ENCODE peak calls at places on chromosome 13, in nine cellular contexts. Q is tibial nerve; D is tibial artery; N is neuronal stem cell; O is transverse colon; W is GM23248; L is adrenal gland; Z is CD8-positive, alpha-beta memory T cell; B is breast epithelium. P is an unnamed sample.

GRCh38 chr13:42322806-42323205 is 50.9 kb downstream of the AKAP11 start:
- DNase-seq in D (no peak), N (no peak), W (no peak), L (no peak), B (no peak), Z (no peak), O (no peak), Q (no peak), P (no peak)

GRCh38 chr13:41291246-41291645 is 19.8 kb upstream of the NAA16 start:
- DNase-seq in O (no peak), L (no peak), B (no peak), D (no peak), N (no peak), Z (no peak), Q (no peak), W (no peak), P (no peak)

GRCh38 chr13:28611654-28612131 is 47.2 kb upstream of the POMP start:
- DNase-seq in N (no peak), B (no peak), O (no peak), Z (peak), Q (no peak), L (no peak), D (no peak), W (no peak), P (no peak)

GRCh38 chr13:23146811-23147245 is 34.0 kb upstream of the SGCG start:
- DNase-seq in O (no peak), B (no peak), W (peak), L (no peak), D (no peak), Q (no peak), N (no peak), Z (no peak), P (no peak)

GRCh38 chr13:110869231-110869804 is 45.6 kb downstream of the ANKRD10 start:
- DNase-seq in W (no peak), D (no peak), O (no peak), N (no peak), L (no peak), Q (no peak), B (no peak), Z (no peak), P (no peak)

GRCh38 chr13:91544723-91545122 is 146.3 kb downstream of the GPC5 start:
- DNase-seq in D (no peak), N (peak), B (no peak), Q (no peak), O (no peak), L (no peak), W (no peak), Z (no peak), P (peak)

GRCh38 chr13:71879129-71879535 is 12.1 kb upstream of the DACH1 start:
- DNase-seq in Q (no peak), L (no peak), N (peak), D (no peak), O (no peak), Z (no peak), W (peak), B (no peak), P (no peak)

GRCh38 chr13:21971662-21972635 is 301.1 kb downstream of the FGF9 start:
- DNase-seq in O (no peak), Z (no peak), L (no peak), W (peak), D (no peak), Q (no peak), B (no peak), N (no peak), P (no peak)

GRCh38 chr13:41581884-41582547 is 124.7 kb downstream of the RGCC start:
- DNase-seq in L (no peak), D (no peak), B (no peak), Z (no peak), Q (peak), N (no peak), W (no peak), O (no peak), P (no peak)

GRCh38 chr13:35694549-35695233 is 218.2 kb upstream of the MAB21L1 start:
- DNase-seq in L (no peak), D (no peak), Q (no peak), N (no peak), W (no peak), O (no peak), Z (no peak), B (no peak), P (no peak)

GRCh38 chr13:37526710-37527446 is 71.7 kb downstream of the POSTN start:
- DNase-seq in Q (peak), Z (no peak), N (no peak), W (peak), B (no peak), D (no peak), L (no peak), O (no peak), P (no peak)

GRCh38 chr13:109156181-109156935 is 526.9 kb downstream of the MYO16 start:
- DNase-seq in N (no peak), W (peak), Z (no peak), D (peak), L (no peak), B (no peak), Q (no peak), O (no peak), P (no peak)

GRCh38 chr13:41668130-41668757 is 210.9 kb downstream of the RGCC start:
- DNase-seq in W (peak), Z (peak), L (peak), Q (peak), B (peak), N (peak), D (peak), O (peak), P (peak)

GRCh38 chr13:27601771-27602170 is 18.6 kb downstream of the LNX2 start:
- DNase-seq in Z (no peak), W (no peak), D (no peak), O (no peak), N (no peak), Q (no peak), L (no peak), B (no peak), P (no peak)

GRCh38 chr13:26839682-26840081 is 79.1 kb upstream of the GPR12 start:
- DNase-seq in N (no peak), W (no peak), Z (no peak), Q (no peak), B (peak), D (no peak), L (no peak), O (no peak), P (no peak)

GRCh38 chr13:85538957-85539356 is 260.3 kb downstream of the SLITRK6 start:
- DNase-seq in L (no peak), B (no peak), Z (no peak), O (no peak), N (no peak), Q (no peak), D (no peak), W (no peak), P (no peak)

GRCh38 chr13:37349916-37350315 is 244.5 kb upstream of the CSNK1A1L start:
- DNase-seq in D (no peak), Q (no peak), N (no peak), Z (no peak), W (no peak), O (no peak), B (no peak), L (no peak), P (no peak)

GRCh38 chr13:33353210-33353609 is 67.7 kb upstream of the STARD13 start:
- DNase-seq in D (peak), Z (no peak), B (peak), N (no peak), O (peak), W (no peak), Q (peak), L (peak), P (peak)

GRCh38 chr13:23822252-23822824 is 66.9 kb downstream of the MIPEP start:
- DNase-seq in B (no peak), L (no peak), N (no peak), D (no peak), Q (no peak), Z (no peak), O (no peak), W (no peak), P (no peak)

GRCh38 chr13:38563739-38564138 is 123.1 kb upstream of the FREM2 start:
- DNase-seq in O (no peak), W (no peak), N (no peak), Z (no peak), B (no peak), L (no peak), D (no peak), Q (no peak), P (no peak)

GRCh38 chr13:40439928-40440327 is 226.5 kb downstream of the FOXO1 start:
- DNase-seq in Z (no peak), W (no peak), B (no peak), D (peak), L (no peak), N (no peak), O (no peak), Q (peak), P (no peak)

GRCh38 chr13:66675620-66676019 is 554.5 kb downstream of the PCDH9 start:
- DNase-seq in Q (no peak), Z (no peak), D (no peak), W (no peak), B (no peak), L (no peak), N (no peak), O (no peak), P (no peak)

GRCh38 chr13:39350461-39350881 is 252.5 kb downstream of the LHFPL6 start:
- DNase-seq in Z (no peak), B (no peak), L (no peak), W (no peak), N (no peak), Q (no peak), O (no peak), D (no peak), P (no peak)

GRCh38 chr13:21420706-21421105 is 38.4 kb downstream of the ZDHHC20 start:
- DNase-seq in Z (no peak), W (peak), Q (no peak), L (no peak), O (no peak), N (no peak), D (no peak), B (no peak), P (no peak)

GRCh38 chr13:86864376-86864775 is 806.8 kb upstream of the SLITRK5 start:
- DNase-seq in N (no peak), Q (no peak), Z (no peak), D (no peak), W (no peak), B (no peak), L (no peak), O (no peak), P (no peak)

GRCh38 chr13:24459234-24459633 is 53.3 kb downstream of the PARP4 start:
- DNase-seq in O (no peak), L (no peak), W (peak), Q (no peak), B (no peak), Z (no peak), N (no peak), D (no peak), P (no peak)

GRCh38 chr13:27442071-27442647 is 8.2 kb downstream of the MTIF3 start:
- DNase-seq in O (peak), Z (peak), Q (no peak), B (no peak), N (no peak), D (no peak), W (no peak), L (no peak), P (no peak)

GRCh38 chr13:106100261-106100919 is 435.1 kb downstream of the EFNB2 start:
- DNase-seq in B (no peak), N (peak), W (no peak), D (no peak), L (no peak), Q (no peak), Z (no peak), O (peak), P (no peak)

GRCh38 chr13:38002596-38002995 is 133.0 kb upstream of the TRPC4 start:
- DNase-seq in D (no peak), Z (no peak), W (no peak), L (no peak), O (no peak), Q (no peak), N (no peak), B (no peak), P (no peak)

GRCh38 chr13:101706651-101707050 is 254.2 kb downstream of the ITGBL1 start:
- DNase-seq in L (no peak), N (no peak), Q (no peak), W (peak), Z (no peak), O (peak), B (peak), D (no peak), P (no peak)

GRCh38 chr13:23212621-23213020 is 31.8 kb downstream of the SGCG start:
- DNase-seq in W (no peak), Z (no peak), B (no peak), O (no peak), D (no peak), N (no peak), Q (no peak), L (no peak), P (no peak)

GRCh38 chr13:89401209-89401810 is 1730.1 kb downstream of the SLITRK5 start:
- DNase-seq in B (no peak), W (peak), O (no peak), D (no peak), Q (no peak), Z (no peak), L (no peak), N (no peak), P (no peak)

GRCh38 chr13:102999498-102999897 is 66.7 kb downstream of the SLC10A2 start:
- DNase-seq in Z (no peak), D (no peak), W (no peak), L (no peak), N (no peak), O (no peak), Q (no peak), B (no peak), P (no peak)

GRCh38 chr13:27496851-27497250 is 46.5 kb upstream of the MTIF3 start:
- DNase-seq in Z (no peak), B (no peak), W (no peak), N (no peak), L (no peak), D (no peak), O (no peak), Q (no peak), P (no peak)

GRCh38 chr13:44622701-44623100 is 46.6 kb upstream of the TSC22D1 start:
- DNase-seq in L (no peak), B (no peak), O (no peak), D (no peak), Q (no peak), Z (no peak), N (no peak), W (no peak), P (no peak)
- H3K27ac ChIP-seq in L (no peak), B (no peak), O (no peak), D (no peak), Q (no peak), Z (no peak), N (no peak), W (no peak), P (no peak)

DNA sequence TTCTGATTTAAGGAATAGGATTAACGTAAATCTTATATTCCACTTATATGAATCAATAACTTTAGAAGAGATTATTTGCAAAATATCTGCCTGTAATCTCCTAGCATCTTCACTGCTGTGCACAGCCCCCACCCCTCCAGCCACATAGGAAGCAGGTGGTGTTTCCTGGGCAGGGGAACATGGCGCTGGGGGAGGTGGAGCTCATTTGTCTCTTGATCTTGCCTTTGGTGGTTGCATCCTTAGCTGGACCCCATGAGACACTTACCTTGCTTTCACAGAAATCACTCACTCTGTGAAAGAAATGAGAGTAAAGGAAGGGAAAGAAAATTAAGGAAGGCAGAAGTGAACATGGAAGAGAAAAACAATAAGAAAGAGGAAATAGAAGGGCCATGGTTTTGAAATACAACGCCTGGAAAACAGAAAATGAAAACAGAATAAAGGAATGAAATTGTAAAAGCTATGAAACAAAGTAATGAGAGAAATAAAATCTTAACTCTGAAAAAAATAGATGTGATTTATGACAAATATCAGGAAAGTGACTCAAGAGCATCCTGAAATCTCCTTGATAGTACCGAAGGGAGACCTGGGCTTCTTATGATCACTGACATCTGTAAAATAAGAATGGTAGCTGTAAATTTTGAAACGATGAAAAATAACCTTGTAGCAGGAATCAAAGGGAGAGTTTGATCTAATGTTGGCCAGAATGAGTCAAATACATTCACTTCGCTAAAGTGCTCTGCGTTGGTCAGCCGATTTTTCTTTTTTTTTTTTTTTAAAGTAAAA is 17.2 kb upstream of the RNASEH2B start:
- DNase-seq in L (no peak), Q (no peak), N (no peak), Z (peak), D (no peak), B (no peak), O (peak), W (no peak), P (no peak)
- H3K27ac ChIP-seq in L (no peak), Q (no peak), N (no peak), Z (no peak), D (no peak), B (no peak), O (no peak), W (no peak), P (no peak)

GRCh38 chr13:49893591-49893990 is 42.5 kb downstream of the SPRYD7 start:
- DNase-seq in L (no peak), B (no peak), W (no peak), O (no peak), D (no peak), N (no peak), Z (no peak), Q (no peak), P (no peak)

GRCh38 chr13:49897713-49898112 is 38.4 kb downstream of the SPRYD7 start:
- DNase-seq in B (no peak), N (no peak), Q (no peak), Z (no peak), W (no peak), L (no peak), O (no peak), D (no peak), P (no peak)

GRCh38 chr13:49898792-49899191 is 37.3 kb downstream of the SPRYD7 start:
- DNase-seq in O (no peak), D (no peak), W (no peak), B (no peak), Z (no peak), Q (no peak), L (no peak), N (no peak), P (no peak)

GRCh38 chr13:49890376-49890775 is 45.8 kb downstream of the SPRYD7 start:
- DNase-seq in Q (no peak), D (no peak), L (no peak), O (no peak), B (no peak), W (no peak), N (no peak), Z (no peak), P (no peak)

DNA sequence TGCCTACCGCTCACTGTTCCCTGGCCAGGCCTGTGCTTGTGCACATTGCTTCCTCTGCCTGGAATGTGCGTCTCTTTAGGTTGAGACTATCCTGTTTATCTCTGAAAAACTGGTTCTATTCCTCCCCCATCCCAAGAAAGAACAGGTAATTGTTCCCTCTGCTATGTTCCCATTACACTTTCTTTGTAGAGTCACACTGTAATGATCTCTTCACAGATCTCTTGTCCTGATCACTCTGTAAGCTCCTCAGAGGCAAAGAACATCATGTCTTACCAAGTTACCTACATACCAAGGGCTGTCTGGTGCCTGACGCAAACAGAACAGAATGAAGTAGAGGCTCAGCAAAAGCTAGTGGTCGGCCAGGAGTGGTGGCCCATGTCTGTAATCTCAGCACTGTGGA is 40.3 kb downstream of the SPRYD7 start:
- DNase-seq in W (no peak), N (no peak), Z (no peak), L (no peak), B (no peak), D (no peak), O (no peak), Q (no peak), P (no peak)
- H3K27ac ChIP-seq in W (no peak), N (no peak), Z (no peak), L (no peak), B (no peak), D (no peak), O (no peak), Q (no peak), P (no peak)

GRCh38 chr13:30862707-30863106 is 43.4 kb upstream of the MEDAG start:
- DNase-seq in N (no peak), B (peak), D (peak), W (no peak), Q (no peak), O (peak), Z (no peak), L (no peak), P (no peak)

GRCh38 chr13:30863796-30864195 is 42.3 kb upstream of the MEDAG start:
- DNase-seq in O (no peak), Q (no peak), W (no peak), Z (no peak), N (no peak), B (no peak), D (no peak), L (no peak), P (no peak)

GRCh38 chr13:30863231-30863630 is 42.8 kb upstream of the MEDAG start:
- DNase-seq in Z (no peak), B (no peak), N (no peak), L (no peak), O (no peak), Q (no peak), W (no peak), D (no peak), P (no peak)

GRCh38 chr13:30865131-30866009 is 40.7 kb upstream of the MEDAG start:
- DNase-seq in N (peak), W (peak), Z (peak), D (peak), Q (peak), O (peak), B (peak), L (peak), P (peak)

DNA sequence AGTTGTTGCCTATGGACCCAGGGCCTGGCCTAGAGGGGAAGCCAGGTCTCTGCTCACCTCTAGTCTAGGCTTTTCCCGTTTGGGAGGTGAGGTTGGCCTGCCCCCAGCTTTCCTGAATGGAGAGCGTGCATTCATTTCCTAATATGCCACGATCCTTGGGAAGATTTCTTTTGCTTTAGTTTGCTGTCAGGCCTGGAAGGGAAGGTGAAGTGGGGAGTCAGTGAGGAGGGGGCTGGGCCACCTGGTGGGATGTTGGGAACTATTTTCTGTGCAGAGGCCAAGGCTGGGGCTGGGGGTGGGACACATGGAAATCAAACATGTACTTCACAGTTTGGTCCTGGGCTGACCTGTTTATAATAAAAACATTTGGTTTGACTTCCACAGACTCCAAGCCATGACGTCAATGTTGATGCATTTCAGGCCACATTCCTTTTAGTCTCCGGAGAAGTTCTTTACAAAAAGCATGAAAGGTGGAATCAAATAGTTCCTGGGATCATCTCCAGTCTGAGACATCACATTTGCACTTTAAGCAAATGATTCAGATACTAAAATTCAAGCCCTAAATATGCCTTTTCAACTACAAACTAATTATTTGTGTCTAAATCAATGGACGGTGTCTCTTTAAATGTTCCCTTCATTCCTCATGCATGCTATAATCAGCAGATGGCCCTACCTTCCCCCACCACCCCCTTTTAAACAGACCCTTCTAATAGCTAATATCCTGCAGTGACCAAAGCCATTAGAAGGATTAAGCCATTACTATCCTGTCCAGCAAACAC is 41.5 kb upstream of the MEDAG start:
- DNase-seq in Q (no peak), W (peak), Z (no peak), B (no peak), O (no peak), D (peak), L (no peak), N (no peak), P (no peak)
- H3K27ac ChIP-seq in Q (peak), W (peak), Z (no peak), B (peak), O (peak), D (peak), L (peak), N (peak), P (no peak)

DNA sequence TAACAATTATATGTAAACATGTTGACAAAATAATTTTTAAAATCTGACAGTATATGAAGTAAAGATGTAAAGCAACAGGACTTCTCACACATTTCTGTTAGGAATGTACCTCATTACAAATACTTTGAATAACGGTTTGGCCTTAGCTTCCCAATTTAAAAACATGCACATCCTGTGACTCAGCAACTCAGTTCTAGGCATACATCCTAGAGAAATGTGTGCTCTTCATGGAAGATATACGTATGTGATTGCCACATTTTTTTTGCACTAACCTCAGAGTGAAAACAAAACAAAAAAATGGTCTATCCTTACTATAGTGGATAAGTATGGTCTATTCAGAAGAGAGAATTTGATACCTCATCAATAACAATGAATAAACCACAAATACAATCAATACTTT is 314.6 kb downstream of the LIG4 start:
- DNase-seq in W (peak), N (no peak), Z (no peak), L (no peak), Q (no peak), D (no peak), B (no peak), O (no peak), P (no peak)
- H3K27ac ChIP-seq in W (no peak), N (no peak), Z (no peak), L (no peak), Q (no peak), D (no peak), B (no peak), O (no peak), P (no peak)